ENCODE peak calls at places on chromosomes 12 and 14, in four cellular contexts. L, K, C and U are unnamed samples.

GRCh38 chr14:67859169-67859749 is 39.7 kb downstream of the RAD51B start:
- DNase-seq in L (no peak), K (no peak), C (no peak), U (no peak)

GRCh38 chr12:172732-173161 is 41.2 kb downstream of the SLC6A12 start:
- DNase-seq in L (no peak), K (no peak), C (no peak), U (no peak)

GRCh38 chr12:93103154-93103553 is 174.1 kb upstream of the EEA1 start:
- DNase-seq in L (no peak), K (no peak), C (no peak), U (peak; percentile 64)

GRCh38 chr14:72024043-72024407 is 91.8 kb downstream of the RGS6 start:
- DNase-seq in L (no peak), K (peak; percentile 44), C (peak; percentile 34), U (no peak)

GRCh38 chr12:131087991-131088700 is 134.4 kb downstream of the ADGRD1 start:
- DNase-seq in L (peak; percentile 50), K (no peak), C (no peak), U (no peak)

GRCh38 chr14:64478634-64479250 is 13.4 kb downstream of the AKAP5 start:
- DNase-seq in L (no peak), K (no peak), C (peak; percentile 38), U (no peak)

GRCh38 chr12:69415471-69416275 is 54.5 kb upstream of the FRS2 start:
- DNase-seq in L (peak; percentile 85), K (peak; percentile 53), C (peak; percentile 94), U (peak; percentile 36)

GRCh38 chr12:70757830-70758493 is 120.7 kb upstream of the PTPRB start:
- DNase-seq in L (no peak), K (no peak), C (no peak), U (no peak)

GRCh38 chr12:28460420-28461130 is 270.3 kb downstream of the CCDC91 start:
- DNase-seq in L (no peak), K (no peak), C (no peak), U (no peak)